ENCODE peak calls at places on chromosome 21, in seven cellular contexts. One of them, this sample, is unnamed.

GRCh38 chr21:14306143-14306907 is 76.6 kb downstream of the HSPA13 start:
- DNase-seq in SK-N-SH: no peak
- DNase-seq in tibial nerve: no peak
- DNase-seq in sigmoid colon: no peak
- DNase-seq in K562: peak; percentile 26
- DNase-seq in esophagus muscularis mucosa: no peak
- DNase-seq in suprapubic skin: no peak
- DNase-seq in this sample: no peak

GRCh38 chr21:41596241-41596925 is 88.4 kb upstream of the TMPRSS2 start:
- DNase-seq in SK-N-SH: no peak
- DNase-seq in tibial nerve: no peak
- DNase-seq in K562: no peak
- DNase-seq in suprapubic skin: peak; percentile 18
- DNase-seq in sigmoid colon: no peak
- DNase-seq in esophagus muscularis mucosa: no peak
- DNase-seq in this sample: no peak

GRCh38 chr21:33402011-33402979 is 918 bp upstream of the IFNGR2 start:
- DNase-seq in sigmoid colon: peak; percentile 89
- DNase-seq in esophagus muscularis mucosa: peak; percentile 93
- DNase-seq in K562: no peak
- DNase-seq in tibial nerve: peak; percentile 69
- DNase-seq in SK-N-SH: peak; percentile 78
- DNase-seq in suprapubic skin: peak; percentile 87
- DNase-seq in this sample: peak; percentile 46

GRCh38 chr21:29558331-29558730 is 259.6 kb downstream of the BACH1 start:
- DNase-seq in suprapubic skin: no peak
- DNase-seq in tibial nerve: no peak
- DNase-seq in SK-N-SH: no peak
- DNase-seq in esophagus muscularis mucosa: no peak
- DNase-seq in K562: no peak
- DNase-seq in sigmoid colon: no peak
- DNase-seq in this sample: no peak

GRCh38 chr21:34582506-34583150 is 32.3 kb downstream of the RCAN1 start:
- DNase-seq in tibial nerve: no peak
- DNase-seq in sigmoid colon: no peak
- DNase-seq in SK-N-SH: peak; percentile 17
- DNase-seq in K562: peak; percentile 31
- DNase-seq in suprapubic skin: no peak
- DNase-seq in esophagus muscularis mucosa: no peak
- DNase-seq in this sample: no peak

GRCh38 chr21:36504067-36505058 is 24.4 kb upstream of the CLDN14 start:
- DNase-seq in K562: peak; percentile 69
- DNase-seq in tibial nerve: peak; percentile 76
- DNase-seq in sigmoid colon: no peak
- DNase-seq in SK-N-SH: peak; percentile 35
- DNase-seq in suprapubic skin: no peak
- DNase-seq in esophagus muscularis mucosa: no peak
- DNase-seq in this sample: no peak

GRCh38 chr21:16162953-16163352 is 433.2 kb downstream of the USP25 start:
- DNase-seq in sigmoid colon: no peak
- DNase-seq in suprapubic skin: no peak
- DNase-seq in esophagus muscularis mucosa: no peak
- DNase-seq in tibial nerve: no peak
- DNase-seq in K562: no peak
- DNase-seq in SK-N-SH: no peak
- DNase-seq in this sample: no peak

GRCh38 chr21:46051821-46052675 is 45.9 kb upstream of the COL6A2 start:
- DNase-seq in K562: no peak
- DNase-seq in tibial nerve: no peak
- DNase-seq in esophagus muscularis mucosa: peak; percentile 82
- DNase-seq in suprapubic skin: peak; percentile 63
- DNase-seq in sigmoid colon: peak; percentile 62
- DNase-seq in SK-N-SH: no peak
- DNase-seq in this sample: peak; percentile 34

GRCh38 chr21:29258626-29259335 is 39.9 kb upstream of the BACH1 start:
- DNase-seq in esophagus muscularis mucosa: no peak
- DNase-seq in SK-N-SH: no peak
- DNase-seq in suprapubic skin: no peak
- DNase-seq in tibial nerve: no peak
- DNase-seq in sigmoid colon: no peak
- DNase-seq in K562: no peak
- DNase-seq in this sample: no peak

GRCh38 chr21:19461481-19462205 is 1058.1 kb upstream of the TMPRSS15 start:
- DNase-seq in K562: peak; percentile 47
- DNase-seq in tibial nerve: no peak
- DNase-seq in suprapubic skin: no peak
- DNase-seq in sigmoid colon: no peak
- DNase-seq in SK-N-SH: no peak
- DNase-seq in esophagus muscularis mucosa: no peak
- DNase-seq in this sample: no peak

GRCh38 chr21:31895069-31895851 is 22.4 kb downstream of the HUNK start:
- DNase-seq in sigmoid colon: no peak
- DNase-seq in suprapubic skin: no peak
- DNase-seq in SK-N-SH: no peak
- DNase-seq in tibial nerve: no peak
- DNase-seq in K562: no peak
- DNase-seq in esophagus muscularis mucosa: no peak
- DNase-seq in this sample: no peak

GRCh38 chr21:27564684-27565280 is 597.9 kb upstream of the ADAMTS5 start:
- DNase-seq in suprapubic skin: no peak
- DNase-seq in SK-N-SH: peak; percentile 36
- DNase-seq in esophagus muscularis mucosa: no peak
- DNase-seq in tibial nerve: peak; percentile 53
- DNase-seq in sigmoid colon: no peak
- DNase-seq in K562: peak; percentile 5
- DNase-seq in this sample: peak; percentile 18

GRCh38 chr21:15221799-15222386 is 157.1 kb upstream of the NRIP1 start:
- DNase-seq in sigmoid colon: no peak
- DNase-seq in tibial nerve: no peak
- DNase-seq in esophagus muscularis mucosa: no peak
- DNase-seq in K562: peak; percentile 30
- DNase-seq in SK-N-SH: no peak
- DNase-seq in suprapubic skin: no peak
- DNase-seq in this sample: no peak

GRCh38 chr21:15604424-15604823 is 125.4 kb upstream of the USP25 start:
- DNase-seq in SK-N-SH: no peak
- DNase-seq in K562: no peak
- DNase-seq in suprapubic skin: no peak
- DNase-seq in tibial nerve: no peak
- DNase-seq in sigmoid colon: no peak
- DNase-seq in esophagus muscularis mucosa: no peak
- DNase-seq in this sample: no peak

GRCh38 chr21:41562101-41563000 is 54.4 kb upstream of the TMPRSS2 start:
- DNase-seq in SK-N-SH: no peak
- DNase-seq in sigmoid colon: no peak
- DNase-seq in esophagus muscularis mucosa: no peak
- DNase-seq in K562: no peak
- DNase-seq in tibial nerve: no peak
- DNase-seq in suprapubic skin: no peak
- DNase-seq in this sample: no peak

GRCh38 chr21:36700961-36701911 is 2.3 kb downstream of the SIM2 start:
- DNase-seq in tibial nerve: no peak
- DNase-seq in sigmoid colon: no peak
- DNase-seq in SK-N-SH: peak; percentile 51
- DNase-seq in K562: no peak
- DNase-seq in suprapubic skin: no peak
- DNase-seq in esophagus muscularis mucosa: no peak
- DNase-seq in this sample: no peak

GRCh38 chr21:35095859-35096291 is 46.8 kb upstream of the RUNX1 start:
- DNase-seq in SK-N-SH: no peak
- DNase-seq in suprapubic skin: no peak
- DNase-seq in sigmoid colon: no peak
- DNase-seq in K562: no peak
- DNase-seq in tibial nerve: no peak
- DNase-seq in esophagus muscularis mucosa: no peak
- DNase-seq in this sample: no peak

GRCh38 chr21:45528981-45529784 is 13.1 kb downstream of the SLC19A1 start:
- DNase-seq in K562: no peak
- DNase-seq in sigmoid colon: peak; percentile 52
- DNase-seq in tibial nerve: no peak
- DNase-seq in SK-N-SH: no peak
- DNase-seq in esophagus muscularis mucosa: no peak
- DNase-seq in suprapubic skin: peak; percentile 33
- DNase-seq in this sample: no peak

GRCh38 chr21:34989337-34990151 is 59.6 kb downstream of the RUNX1 start:
- DNase-seq in suprapubic skin: no peak
- DNase-seq in K562: no peak
- DNase-seq in SK-N-SH: no peak
- DNase-seq in esophagus muscularis mucosa: no peak
- DNase-seq in tibial nerve: no peak
- DNase-seq in sigmoid colon: no peak
- DNase-seq in this sample: no peak

GRCh38 chr21:35423694-35424093 is 374.6 kb upstream of the RUNX1 start:
- DNase-seq in tibial nerve: no peak
- DNase-seq in K562: no peak
- DNase-seq in esophagus muscularis mucosa: no peak
- DNase-seq in sigmoid colon: no peak
- DNase-seq in suprapubic skin: no peak
- DNase-seq in SK-N-SH: no peak
- DNase-seq in this sample: no peak

GRCh38 chr21:14520535-14520934 is 25.6 kb downstream of the SAMSN1 start:
- DNase-seq in esophagus muscularis mucosa: no peak
- DNase-seq in SK-N-SH: no peak
- DNase-seq in suprapubic skin: no peak
- DNase-seq in K562: no peak
- DNase-seq in sigmoid colon: no peak
- DNase-seq in tibial nerve: no peak
- DNase-seq in this sample: no peak

GRCh38 chr21:34992736-34993135 is 56.4 kb downstream of the RUNX1 start:
- DNase-seq in suprapubic skin: peak; percentile 82
- DNase-seq in sigmoid colon: no peak
- DNase-seq in K562: no peak
- DNase-seq in tibial nerve: peak; percentile 50
- DNase-seq in SK-N-SH: no peak
- DNase-seq in esophagus muscularis mucosa: no peak
- DNase-seq in this sample: peak; percentile 33

GRCh38 chr21:33078907-33079582 is 9.1 kb downstream of the OLIG1 start:
- DNase-seq in sigmoid colon: no peak
- DNase-seq in SK-N-SH: no peak
- DNase-seq in suprapubic skin: no peak
- DNase-seq in esophagus muscularis mucosa: no peak
- DNase-seq in K562: peak; percentile 68
- DNase-seq in tibial nerve: no peak
- DNase-seq in this sample: no peak

GRCh38 chr21:26366781-26367180 is 196.2 kb upstream of the APP start:
- DNase-seq in suprapubic skin: no peak
- DNase-seq in sigmoid colon: no peak
- DNase-seq in K562: no peak
- DNase-seq in SK-N-SH: no peak
- DNase-seq in tibial nerve: no peak
- DNase-seq in esophagus muscularis mucosa: no peak
- DNase-seq in this sample: no peak

GRCh38 chr21:14602418-14602987 is 56.4 kb upstream of the SAMSN1 start:
- DNase-seq in tibial nerve: no peak
- DNase-seq in SK-N-SH: no peak
- DNase-seq in sigmoid colon: no peak
- DNase-seq in esophagus muscularis mucosa: no peak
- DNase-seq in K562: peak; percentile 32
- DNase-seq in suprapubic skin: no peak
- DNase-seq in this sample: no peak

GRCh38 chr21:32329776-32330175 is 31.1 kb downstream of the MRAP start:
- DNase-seq in sigmoid colon: peak; percentile 12
- DNase-seq in K562: no peak
- DNase-seq in SK-N-SH: no peak
- DNase-seq in tibial nerve: no peak
- DNase-seq in esophagus muscularis mucosa: no peak
- DNase-seq in suprapubic skin: no peak
- DNase-seq in this sample: no peak

GRCh38 chr21:28482657-28483056 is 510.0 kb downstream of the LTN1 start:
- DNase-seq in K562: no peak
- DNase-seq in sigmoid colon: no peak
- DNase-seq in tibial nerve: no peak
- DNase-seq in esophagus muscularis mucosa: no peak
- DNase-seq in SK-N-SH: no peak
- DNase-seq in suprapubic skin: no peak
- DNase-seq in this sample: no peak

GRCh38 chr21:36615274-36615964 is 83.5 kb upstream of the SIM2 start:
- DNase-seq in esophagus muscularis mucosa: no peak
- DNase-seq in tibial nerve: no peak
- DNase-seq in sigmoid colon: no peak
- DNase-seq in K562: peak; percentile 12
- DNase-seq in suprapubic skin: no peak
- DNase-seq in SK-N-SH: no peak
- DNase-seq in this sample: no peak

DNA sequence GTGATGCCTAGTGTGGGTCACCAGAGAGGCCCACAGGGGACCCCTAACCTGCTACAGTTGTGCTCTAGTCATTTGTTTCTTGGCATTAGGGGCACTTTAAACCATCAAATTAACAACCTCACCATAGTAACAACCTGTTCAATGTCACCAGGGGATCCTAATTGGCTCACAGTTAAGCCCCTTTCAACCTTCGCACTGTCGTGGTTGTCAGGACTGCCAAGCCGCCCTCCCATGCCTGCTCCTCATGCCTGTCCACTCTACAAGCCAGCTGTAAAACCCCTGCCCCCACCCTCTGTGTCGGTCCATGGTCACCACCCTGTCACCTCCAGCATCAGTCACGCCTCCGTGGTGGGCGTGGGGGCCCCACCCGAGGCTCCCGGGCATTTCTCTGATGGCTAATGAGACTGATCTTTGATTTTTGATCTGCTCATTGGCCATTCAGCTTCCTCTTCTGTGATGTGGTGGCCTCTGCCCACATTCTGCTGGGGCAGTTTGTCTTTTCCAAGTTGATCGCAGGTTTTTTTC is 96.6 kb downstream of the WDR4 start:
- DNase-seq in tibial nerve: no peak
- DNase-seq in esophagus muscularis mucosa: no peak
- DNase-seq in sigmoid colon: no peak
- DNase-seq in K562: no peak
- DNase-seq in suprapubic skin: no peak
- DNase-seq in SK-N-SH: peak; percentile 32
- DNase-seq in this sample: no peak
- H3K27me3 ChIP-seq in tibial nerve: no peaks in the 10 kb centered on the region
- H3K27me3 ChIP-seq in esophagus muscularis mucosa: no peaks in the 10 kb centered on the region
- H3K27me3 ChIP-seq in sigmoid colon: peaks cover 4% of the 10 kb centered on the region
- H3K27me3 ChIP-seq in K562: peaks cover 81% of the 10 kb centered on the region
- H3K27me3 ChIP-seq in suprapubic skin: peaks cover 58% of the 10 kb centered on the region
- H3K27me3 ChIP-seq in SK-N-SH: no peaks in the 10 kb centered on the region
- H3K27me3 ChIP-seq in this sample: no peaks in the 10 kb centered on the region

GRCh38 chr21:17848228-17848627 is 29.1 kb upstream of the C21orf91 start:
- DNase-seq in suprapubic skin: peak; percentile 63
- DNase-seq in esophagus muscularis mucosa: no peak
- DNase-seq in sigmoid colon: peak; percentile 64
- DNase-seq in SK-N-SH: no peak
- DNase-seq in tibial nerve: peak; percentile 14
- DNase-seq in K562: peak; percentile 17
- DNase-seq in this sample: no peak
- H3K4me1 ChIP-seq in suprapubic skin: no peaks in the 10 kb centered on the region
- H3K4me1 ChIP-seq in esophagus muscularis mucosa: no peaks in the 10 kb centered on the region
- H3K4me1 ChIP-seq in sigmoid colon: no peaks in the 10 kb centered on the region
- H3K4me1 ChIP-seq in SK-N-SH: no peaks in the 10 kb centered on the region
- H3K4me1 ChIP-seq in tibial nerve: peaks cover 7% of the 10 kb centered on the region
- H3K4me1 ChIP-seq in K562: no peaks in the 10 kb centered on the region
- H3K4me1 ChIP-seq in this sample: no peaks in the 10 kb centered on the region

GRCh38 chr21:39788383-39788782 is 43.4 kb downstream of the IGSF5 start:
- DNase-seq in sigmoid colon: peak; percentile 79
- DNase-seq in suprapubic skin: peak; percentile 66
- DNase-seq in SK-N-SH: peak; percentile 75
- DNase-seq in tibial nerve: peak; percentile 45
- DNase-seq in esophagus muscularis mucosa: peak; percentile 94
- DNase-seq in K562: peak; percentile 68
- DNase-seq in this sample: peak; percentile 52
- TF ChIP-seq EP300 in sigmoid colon: no peak
- TF ChIP-seq EP300 in suprapubic skin: no peak
- TF ChIP-seq EP300 in SK-N-SH: no peak
- TF ChIP-seq EP300 in tibial nerve: peak; percentile 22
- TF ChIP-seq EP300 in esophagus muscularis mucosa: peak; percentile 18
- TF ChIP-seq EP300 in K562: no peak
- TF ChIP-seq EP300 in this sample: no peak

GRCh38 chr21:44354001-44354405 is 582 bp downstream of the TRPM2 start:
- DNase-seq in sigmoid colon: no peak
- DNase-seq in SK-N-SH: no peak
- DNase-seq in tibial nerve: no peak
- DNase-seq in suprapubic skin: no peak
- DNase-seq in esophagus muscularis mucosa: no peak
- DNase-seq in K562: no peak
- DNase-seq in this sample: no peak
- H3K27me3 ChIP-seq in sigmoid colon: peaks cover 25% of the 10 kb centered on the region
- H3K27me3 ChIP-seq in SK-N-SH: peaks cover 52% of the 10 kb centered on the region
- H3K27me3 ChIP-seq in tibial nerve: no peaks in the 10 kb centered on the region
- H3K27me3 ChIP-seq in suprapubic skin: peaks cover 42% of the 10 kb centered on the region
- H3K27me3 ChIP-seq in esophagus muscularis mucosa: peaks cover 10% of the 10 kb centered on the region
- H3K27me3 ChIP-seq in K562: peaks cover 86% of the 10 kb centered on the region
- H3K27me3 ChIP-seq in this sample: no peaks in the 10 kb centered on the region